ENCODE peak calls at places on chromosomes 3 and 15, in four cellular contexts. J is heart right ventricle, O is testis, U is tibial nerve. X is an unnamed sample. For H3K27me3, the result is how much of the 10 kb centered on the place peaks cover.

GRCh38 chr3:39157359-39157758 is 4.0 kb upstream of the CSRNP1 start:
- DNase-seq in J (no peak), U (no peak), O (no peak), X (no peak)

GRCh38 chr3:183455064-183455463 is 26.6 kb upstream of the MCF2L2 start:
- DNase-seq in J (no peak), O (no peak), U (no peak), X (no peak)

GRCh38 chr3:147257972-147258371 is 148.4 kb downstream of the ZIC4 start:
- DNase-seq in U (no peak), O (no peak), J (no peak), X (no peak)

GRCh38 chr3:9793161-9793781 is 389 bp downstream of the ARPC4 start:
- DNase-seq in O (no peak), U (no peak), J (no peak), X (no peak)

GRCh38 chr15:101167791-101168462 is 83.9 kb downstream of the CHSY1 start:
- DNase-seq in J (peak), U (peak), O (peak), X (peak)

GRCh38 chr3:46709147-46709654 is 8.0 kb downstream of the TMIE start:
- DNase-seq in O (no peak), U (no peak), J (no peak), X (no peak)

GRCh38 chr15:49370782-49371181 is 52.3 kb upstream of the FGF7 start:
- DNase-seq in J (no peak), U (no peak), O (no peak), X (no peak)

GRCh38 chr3:62876064-62876463 is 848 bp upstream of the CADPS start:
- DNase-seq in O (peak), U (no peak), J (peak), X (peak)

GRCh38 chr3:134373942-134374790 is at the start of gene AMOTL2:
- DNase-seq in U (peak), J (peak), O (peak), X (peak)

GRCh38 chr3:135784557-135784956 is 181.0 kb upstream of the PPP2R3A start:
- DNase-seq in O (no peak), U (no peak), J (no peak), X (no peak)

GRCh38 chr3:4493931-4494806 is 1.0 kb downstream of the ITPR1 start:
- DNase-seq in O (peak), U (no peak), J (peak), X (peak)

GRCh38 chr15:40307421-40308165 is at the start of gene PLCB2:
- DNase-seq in J (peak), O (peak), U (no peak), X (peak)

GRCh38 chr3:59558906-59559720 is 509.3 kb upstream of the CFAP20DC start:
- DNase-seq in J (no peak), O (no peak), U (no peak), X (no peak)

GRCh38 chr3:137764001-137764433 is at the start of gene SOX14:
- DNase-seq in U (no peak), J (no peak), O (no peak), X (no peak)

GRCh38 chr15:71136159-71137137 is 21.2 kb downstream of the THSD4 start:
- DNase-seq in O (no peak), U (no peak), J (no peak), X (peak)

GRCh38 chr3:194586839-194587238 is 46.4 kb downstream of the TMEM44 start:
- DNase-seq in U (no peak), O (no peak), J (no peak), X (no peak)

GRCh38 chr15:87267798-87268197 is 988.7 kb downstream of the NTRK3 start:
- DNase-seq in O (no peak), U (no peak), J (no peak), X (no peak)

GRCh38 chr15:55856506-55856905 is 113.6 kb upstream of the PRTG start:
- DNase-seq in U (no peak), J (no peak), O (no peak), X (no peak)

GRCh38 chr3:69370945-69371301 is 15.0 kb downstream of the FRMD4B start:
- DNase-seq in J (no peak), U (no peak), O (no peak), X (no peak)

GRCh38 chr3:168624195-168624594 is 528.5 kb upstream of the GOLIM4 start:
- DNase-seq in J (no peak), O (no peak), U (no peak), X (no peak)

GRCh38 chr3:28349397-28350000 is 875 bp upstream of the AZI2 start:
- DNase-seq in O (no peak), U (peak), J (no peak), X (no peak)

GRCh38 chr3:56145410-56145809 is 322.9 kb downstream of the ERC2 start:
- DNase-seq in U (no peak), O (no peak), J (no peak), X (no peak)

GRCh38 chr15:29671308-29671981 is 150.8 kb downstream of the TJP1 start:
- DNase-seq in O (peak), J (no peak), U (no peak), X (no peak)

GRCh38 chr15:25415217-25415616 is 23.6 kb downstream of the UBE3A start:
- DNase-seq in J (no peak), U (no peak), O (no peak), X (no peak)

GRCh38 chr3:100561459-100562158 is 47.8 kb upstream of the ADGRG7 start:
- DNase-seq in J (no peak), U (no peak), O (no peak), X (no peak)

GRCh38 chr15:42688301-42688700 is 48.6 kb downstream of the CDAN1 start:
- DNase-seq in J (no peak), U (no peak), O (no peak), X (no peak)

GRCh38 chr15:70328137-70329115 is 230.7 kb upstream of the TLE3 start:
- DNase-seq in U (peak), J (peak), O (peak), X (no peak)

GRCh38 chr3:44827196-44827595 is 34.5 kb upstream of the TMEM42 start:
- DNase-seq in J (no peak), U (no peak), O (no peak), X (no peak)

GRCh38 chr3:136412307-136412706 is 162.2 kb downstream of the PCCB start:
- DNase-seq in J (no peak), U (no peak), O (no peak), X (no peak)

GRCh38 chr3:70231224-70231623 is 81.2 kb downstream of the MDFIC2 start:
- DNase-seq in O (no peak), U (no peak), J (no peak), X (no peak)

GRCh38 chr3:171824076-171824475 is 13.8 kb upstream of the PLD1 start:
- DNase-seq in U (no peak), O (no peak), J (no peak), X (peak)

GRCh38 chr3:171827385-171827784 is 15.8 kb upstream of the TMEM212 start:
- DNase-seq in U (no peak), J (no peak), O (no peak), X (no peak)

GRCh38 chr3:171822707-171823106 is 12.4 kb upstream of the PLD1 start:
- DNase-seq in J (no peak), O (no peak), U (no peak), X (no peak)

GRCh38 chr3:171824824-171825221 is 14.5 kb upstream of the PLD1 start:
- DNase-seq in U (no peak), O (no peak), J (no peak), X (no peak)

GRCh38 chr3:171825222-171825828 is 15.0 kb upstream of the PLD1 start:
- DNase-seq in O (no peak), J (no peak), U (no peak), X (no peak)
- H3K4me3 ChIP-seq in O (no peak), J (no peak), U (no peak), X (no peak)

DNA sequence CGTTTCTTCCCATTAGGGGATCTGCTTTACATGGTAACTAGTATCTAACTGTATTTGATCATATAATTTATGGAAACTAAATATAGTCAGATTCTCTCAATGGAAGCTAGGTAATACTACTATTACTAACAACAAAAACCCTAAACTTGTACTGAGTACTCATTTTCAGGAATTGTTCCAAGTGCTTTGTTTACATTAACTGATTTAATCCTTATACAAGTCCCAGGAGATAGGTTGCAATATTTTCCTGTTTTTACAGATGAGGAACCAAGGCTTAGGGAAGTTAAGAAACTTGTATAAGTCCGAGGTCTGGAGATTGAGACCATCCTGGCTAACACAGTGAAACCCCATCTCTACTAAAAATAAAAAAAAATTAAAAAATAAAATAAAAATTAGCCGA is 7.4 kb upstream of the MTHFS start:
- DNase-seq in J (no peak), O (no peak), U (no peak), X (no peak)
- H3K27me3 ChIP-seq in J (under half), O (under half), U (under half), X (under half)

GRCh38 chr15:47244361-47244760 is 472.9 kb upstream of the SEMA6D start:
- DNase-seq in U (no peak), O (no peak), J (no peak), X (no peak)

DNA sequence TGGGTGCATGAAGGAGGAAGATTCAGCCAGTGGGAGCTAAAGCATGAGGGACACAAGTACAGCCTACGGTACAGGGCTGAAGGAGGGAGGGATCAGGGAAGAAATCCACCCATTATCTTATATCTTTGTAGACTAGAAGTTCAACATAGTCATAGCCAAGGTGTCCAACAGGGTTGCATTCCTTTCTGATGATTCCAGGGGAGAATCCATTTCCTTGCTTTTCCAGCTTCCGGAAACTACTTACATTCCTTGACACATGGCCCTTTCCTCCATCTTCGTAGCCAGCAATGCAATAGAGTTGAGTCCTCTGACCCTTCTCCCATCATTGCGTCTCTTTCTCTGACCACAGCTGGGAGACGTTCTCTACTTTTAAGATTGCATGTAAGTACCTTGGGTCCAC is 471.0 kb upstream of the SEMA6D start:
- DNase-seq in J (no peak), O (no peak), U (no peak), X (no peak)
- TF ChIP-seq CTCF in J (no peak), O (no peak), U (no peak), X (no peak)

GRCh38 chr15:84599906-84600305 is 903 bp upstream of the ZSCAN2 start:
- DNase-seq in O (no peak), U (no peak), J (no peak), X (no peak)
- H3K4me3 ChIP-seq in O (peak), U (no peak), J (peak), X (peak)

GRCh38 chr3:159818399-159818798 is 170.2 kb upstream of the IL12A start:
- DNase-seq in U (no peak), O (no peak), J (peak), X (peak)
- H3K27me3 ChIP-seq in U (under half), O (under half), J (under half), X (under half)

GRCh38 chr3:112027839-112028238 is 6.7 kb upstream of the TMPRSS7 start:
- DNase-seq in O (peak), U (no peak), J (no peak), X (no peak)
- TF ChIP-seq CTCF in O (no peak), U (no peak), J (no peak), X (no peak)

DNA sequence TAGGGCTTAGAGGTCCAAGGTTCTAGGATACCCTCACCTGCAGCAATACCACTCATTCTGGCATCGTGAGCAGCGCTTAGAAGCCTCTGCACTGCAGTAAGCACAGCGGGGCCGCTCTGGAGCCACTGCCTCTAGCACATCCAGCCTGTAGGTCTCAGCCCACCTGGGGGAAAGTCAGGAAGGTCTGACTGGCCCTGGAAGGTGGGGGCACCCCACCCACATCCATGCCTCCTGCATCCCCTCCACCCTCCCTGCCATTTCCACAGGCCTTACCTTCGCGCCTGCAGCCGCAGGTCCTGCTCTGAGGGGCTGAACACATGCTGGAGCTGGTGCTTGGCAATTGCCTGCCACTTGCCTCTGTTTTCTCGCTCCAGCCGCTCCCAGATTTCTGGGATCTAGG is 901 bp upstream of the RASSF1 start:
- DNase-seq in U (no peak), O (no peak), J (no peak), X (no peak)
- H3K4me3 ChIP-seq in U (peak), O (no peak), J (peak), X (peak)

GRCh38 chr3:15152166-15152565 is 53.2 kb upstream of the RBSN start:
- DNase-seq in J (no peak), U (no peak), O (no peak), X (no peak)

GRCh38 chr3:15155840-15156360 is 50.1 kb upstream of the CAPN7 start:
- DNase-seq in U (no peak), J (no peak), O (no peak), X (no peak)

GRCh38 chr3:15151166-15151565 is 52.2 kb upstream of the RBSN start:
- DNase-seq in O (no peak), U (no peak), J (no peak), X (no peak)

GRCh38 chr3:15154326-15154725 is 51.7 kb upstream of the CAPN7 start:
- DNase-seq in J (no peak), U (no peak), O (no peak), X (no peak)

DNA sequence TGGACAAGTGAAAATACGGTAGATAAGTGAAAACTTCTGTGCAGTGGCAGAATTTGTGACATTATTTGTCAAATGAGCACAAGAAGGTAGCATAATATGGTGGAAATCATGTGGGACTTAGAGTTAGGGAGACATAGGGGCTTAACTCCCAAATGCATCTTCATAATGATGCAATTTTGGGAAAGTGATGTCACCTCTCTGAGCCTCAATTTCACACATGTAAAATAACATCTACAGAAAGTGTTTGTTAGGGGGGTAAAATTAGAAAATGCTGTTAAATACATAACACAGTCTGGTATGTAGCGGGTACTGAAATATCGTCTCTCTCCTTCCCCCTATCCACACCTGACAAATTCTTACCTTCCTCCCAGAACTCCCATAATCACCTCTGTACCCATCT is 52.9 kb upstream of the CAPN7 start:
- DNase-seq in O (no peak), J (no peak), U (no peak), X (no peak)
- H3K27me3 ChIP-seq in O (under half), J (half or more), U (under half), X (under half)

GRCh38 chr3:139627759-139628158 is 50.0 kb downstream of the NMNAT3 start:
- DNase-seq in U (no peak), J (no peak), O (no peak), X (no peak)

GRCh38 chr3:139633511-139633910 is 44.3 kb downstream of the NMNAT3 start:
- DNase-seq in O (no peak), J (no peak), U (no peak), X (no peak)

GRCh38 chr3:139629033-139629432 is 48.7 kb downstream of the NMNAT3 start:
- DNase-seq in O (no peak), U (no peak), J (no peak), X (no peak)

GRCh38 chr3:139634236-139634635 is 43.5 kb downstream of the NMNAT3 start:
- DNase-seq in U (no peak), O (no peak), J (no peak), X (no peak)

GRCh38 chr3:139630532-139630931 is 47.2 kb downstream of the NMNAT3 start:
- DNase-seq in U (no peak), O (no peak), J (no peak), X (no peak)
- TF ChIP-seq CTCF in U (no peak), O (no peak), J (no peak), X (no peak)

DNA sequence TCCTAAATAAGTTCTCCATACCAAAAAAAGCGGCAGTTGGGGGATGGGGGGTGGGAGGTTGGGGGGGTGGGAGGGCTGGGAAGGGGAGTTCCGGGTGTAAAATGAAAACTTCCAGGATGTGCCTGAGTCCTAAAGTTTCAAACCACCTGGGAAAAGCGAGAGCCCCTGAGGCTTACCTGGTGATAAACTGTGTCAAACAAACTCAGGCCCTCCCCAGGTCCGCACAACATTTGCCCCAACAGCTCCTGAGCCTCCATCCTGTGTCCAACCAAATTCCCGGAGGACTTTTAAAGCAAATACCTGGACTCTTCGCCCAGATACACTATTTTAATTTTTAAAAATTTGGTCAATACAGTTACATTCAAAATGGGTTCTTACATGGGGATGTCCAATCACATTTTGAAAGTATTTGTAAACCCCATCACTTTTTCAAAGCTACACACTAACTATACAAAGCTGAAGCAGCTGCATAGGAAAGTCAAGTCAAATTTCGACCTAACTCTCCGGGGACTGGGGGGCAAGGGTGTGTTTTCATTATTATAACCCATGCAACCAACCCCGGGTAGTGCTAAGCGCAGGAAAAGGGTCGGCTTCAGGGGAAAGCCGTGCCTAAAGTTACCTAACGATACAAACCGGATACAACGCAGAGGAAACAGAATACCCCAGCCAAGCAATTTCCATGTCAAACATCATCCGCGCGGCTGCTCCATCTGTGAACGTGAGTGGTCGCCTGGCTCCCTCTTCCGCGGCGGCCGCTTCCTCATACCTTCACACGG is 680 bp upstream of the FOXB1 start:
- DNase-seq in J (no peak), U (no peak), O (no peak), X (no peak)
- H3K4me3 ChIP-seq in J (peak), U (no peak), O (peak), X (no peak)